ENCODE peak calls at places on chromosome 10, in seven cellular contexts. H, E, Z, L, N, R and Q are unnamed samples.

GRCh38 chr10:70906031-70906804 is 17.9 kb upstream of the PCBD1 start:
- DNase-seq in H (no peak), E (no peak), Z (no peak), L (no peak), N (no peak), R (no peak), Q (no peak)

GRCh38 chr10:115555887-115556402 is 462.8 kb downstream of the ATRNL1 start:
- DNase-seq in H (no peak), E (no peak), Z (no peak), L (no peak), N (no peak), R (no peak), Q (no peak)

GRCh38 chr10:123241391-123242141 is 87.4 kb downstream of the BUB3 start:
- DNase-seq in H (no peak), E (no peak), Z (no peak), L (no peak), N (no peak), R (peak), Q (peak)

GRCh38 chr10:75951026-75951589 is 519.7 kb downstream of the LRMDA start:
- DNase-seq in H (no peak), E (no peak), Z (no peak), L (no peak), N (no peak), R (no peak), Q (no peak)

GRCh38 chr10:4262870-4263269 is 477.9 kb upstream of the KLF6 start:
- DNase-seq in H (no peak), E (no peak), Z (no peak), L (no peak), N (no peak), R (no peak), Q (no peak)

GRCh38 chr10:117539903-117540639 is 2.5 kb upstream of the EMX2 start:
- DNase-seq in H (no peak), E (no peak), Z (no peak), L (no peak), N (no peak), R (no peak), Q (no peak)

GRCh38 chr10:18683427-18683826 is 24.2 kb downstream of the ARL5B start:
- DNase-seq in H (no peak), E (no peak), Z (no peak), L (no peak), N (no peak), R (no peak), Q (no peak)

GRCh38 chr10:13485623-13486022 is 43.2 kb downstream of the BEND7 start:
- DNase-seq in H (peak), E (no peak), Z (no peak), L (no peak), N (no peak), R (no peak), Q (no peak)

GRCh38 chr10:86188326-86188725 is 178.3 kb downstream of the GRID1 start:
- DNase-seq in H (no peak), E (no peak), Z (no peak), L (no peak), N (no peak), R (no peak), Q (no peak)

GRCh38 chr10:122124342-122124741 is 135.4 kb downstream of the TACC2 start:
- DNase-seq in H (no peak), E (no peak), Z (no peak), L (no peak), N (no peak), R (no peak), Q (no peak)

GRCh38 chr10:3255086-3255485 is 82.5 kb upstream of the PITRM1 start:
- DNase-seq in H (no peak), E (no peak), Z (no peak), L (no peak), N (no peak), R (no peak), Q (no peak)

GRCh38 chr10:48745662-48746245 is 61.1 kb downstream of the WDFY4 start:
- DNase-seq in H (no peak), E (no peak), Z (peak), L (peak), N (no peak), R (no peak), Q (peak)

GRCh38 chr10:6409982-6410694 is 169.9 kb downstream of the PRKCQ start:
- DNase-seq in H (peak), E (no peak), Z (no peak), L (no peak), N (no peak), R (no peak), Q (no peak)

GRCh38 chr10:3106908-3107425 is 39.6 kb downstream of the PFKP start:
- DNase-seq in H (no peak), E (no peak), Z (no peak), L (no peak), N (no peak), R (no peak), Q (no peak)

GRCh38 chr10:24303522-24304310 is 94.8 kb downstream of the KIAA1217 start:
- DNase-seq in H (no peak), E (no peak), Z (no peak), L (no peak), N (no peak), R (no peak), Q (no peak)

GRCh38 chr10:96576277-96576980 is 10.4 kb downstream of the TM9SF3 start:
- DNase-seq in H (no peak), E (no peak), Z (no peak), L (no peak), N (no peak), R (no peak), Q (no peak)
- TF ChIP-seq JUND in H (no peak), E (no peak), Z (no peak), L (no peak), N (no peak), R (no peak), Q (no peak)

GRCh38 chr10:73644015-73644743 is 2.9 kb upstream of the MYOZ1 start:
- DNase-seq in H (peak), E (peak), Z (peak), L (no peak), N (peak), R (peak), Q (peak)
- TF ChIP-seq JUND in H (no peak), E (no peak), Z (peak), L (no peak), N (no peak), R (no peak), Q (no peak)

GRCh38 chr10:11184093-11184492 is 166.4 kb downstream of the CELF2 start:
- DNase-seq in H (no peak), E (no peak), Z (no peak), L (no peak), N (no peak), R (no peak), Q (no peak)
- TF ChIP-seq JUND in H (no peak), E (no peak), Z (no peak), L (no peak), N (no peak), R (no peak), Q (no peak)

GRCh38 chr10:113026679-113027078 is 76.6 kb downstream of the TCF7L2 start:
- DNase-seq in H (no peak), E (no peak), Z (no peak), L (no peak), N (no peak), R (no peak), Q (no peak)
- TF ChIP-seq JUND in H (no peak), E (no peak), Z (no peak), L (no peak), N (no peak), R (no peak), Q (no peak)

DNA sequence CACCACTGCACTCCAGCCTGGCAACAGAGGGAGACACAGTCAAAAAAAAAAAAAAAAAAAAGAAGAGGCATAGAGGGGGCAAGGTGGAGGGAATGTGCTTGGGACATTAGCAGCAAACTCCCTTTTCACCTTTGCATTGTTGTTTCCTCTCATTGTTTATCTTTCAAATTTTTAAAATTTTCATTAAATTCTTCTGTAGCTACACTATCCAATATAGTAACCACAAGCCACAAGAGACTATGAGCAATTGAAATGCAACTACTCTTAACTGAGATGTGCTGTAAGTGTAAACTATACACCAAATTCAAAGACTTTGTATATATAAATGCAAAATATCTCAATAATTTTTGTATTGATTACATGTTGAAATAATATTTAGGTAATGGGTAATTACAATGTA is 43.4 kb downstream of the EBLN1 start:
- DNase-seq in H (no peak), E (no peak), Z (no peak), L (no peak), N (no peak), R (no peak), Q (no peak)
- TF ChIP-seq JUND in H (no peak), E (no peak), Z (no peak), L (no peak), N (no peak), R (no peak), Q (no peak)